ENCODE peak calls at places on chromosome 16, in four cellular contexts. One of them, this sample, is unnamed.

GRCh38 chr16:22383827-22384226 is 9.4 kb upstream of the CDR2 start:
- DNase-seq in HepG2: no peak
- DNase-seq in K562: no peak
- DNase-seq in GM12878: no peak
- DNase-seq in this sample: no peak

GRCh38 chr16:49912688-49913087 is 56.8 kb upstream of the ZNF423 start:
- DNase-seq in K562: no peak
- DNase-seq in GM12878: no peak
- DNase-seq in HepG2: no peak
- DNase-seq in this sample: no peak

GRCh38 chr16:87129771-87130170 is 187.4 kb downstream of the C16orf95 start:
- DNase-seq in HepG2: no peak
- DNase-seq in K562: no peak
- DNase-seq in GM12878: no peak
- DNase-seq in this sample: no peak

GRCh38 chr16:51268237-51268636 is 117.2 kb upstream of the SALL1 start:
- DNase-seq in GM12878: no peak
- DNase-seq in HepG2: no peak
- DNase-seq in K562: no peak
- DNase-seq in this sample: no peak

GRCh38 chr16:7257026-7257425 is 75.6 kb upstream of the RBFOX1 start:
- DNase-seq in K562: no peak
- DNase-seq in GM12878: no peak
- DNase-seq in HepG2: no peak
- DNase-seq in this sample: no peak

GRCh38 chr16:4103741-4104140 is 12.5 kb downstream of the ADCY9 start:
- DNase-seq in K562: no peak
- DNase-seq in HepG2: no peak
- DNase-seq in GM12878: no peak
- DNase-seq in this sample: no peak

GRCh38 chr16:10338426-10338825 is 47.4 kb upstream of the ATF7IP2 start:
- DNase-seq in K562: no peak
- DNase-seq in GM12878: no peak
- DNase-seq in HepG2: no peak
- DNase-seq in this sample: no peak

GRCh38 chr16:71700822-71701221 is 23.7 kb downstream of the PHLPP2 start:
- DNase-seq in HepG2: no peak
- DNase-seq in GM12878: no peak
- DNase-seq in K562: no peak
- DNase-seq in this sample: no peak

GRCh38 chr16:57283214-57283955 is 1.1 kb downstream of the PLLP start:
- DNase-seq in K562: no peak
- DNase-seq in GM12878: no peak
- DNase-seq in HepG2: no peak
- DNase-seq in this sample: peak; percentile 42

GRCh38 chr16:72467157-72467759 is 295.3 kb upstream of the PMFBP1 start:
- DNase-seq in GM12878: no peak
- DNase-seq in K562: peak; percentile 10
- DNase-seq in HepG2: peak; percentile 69
- DNase-seq in this sample: no peak

DNA sequence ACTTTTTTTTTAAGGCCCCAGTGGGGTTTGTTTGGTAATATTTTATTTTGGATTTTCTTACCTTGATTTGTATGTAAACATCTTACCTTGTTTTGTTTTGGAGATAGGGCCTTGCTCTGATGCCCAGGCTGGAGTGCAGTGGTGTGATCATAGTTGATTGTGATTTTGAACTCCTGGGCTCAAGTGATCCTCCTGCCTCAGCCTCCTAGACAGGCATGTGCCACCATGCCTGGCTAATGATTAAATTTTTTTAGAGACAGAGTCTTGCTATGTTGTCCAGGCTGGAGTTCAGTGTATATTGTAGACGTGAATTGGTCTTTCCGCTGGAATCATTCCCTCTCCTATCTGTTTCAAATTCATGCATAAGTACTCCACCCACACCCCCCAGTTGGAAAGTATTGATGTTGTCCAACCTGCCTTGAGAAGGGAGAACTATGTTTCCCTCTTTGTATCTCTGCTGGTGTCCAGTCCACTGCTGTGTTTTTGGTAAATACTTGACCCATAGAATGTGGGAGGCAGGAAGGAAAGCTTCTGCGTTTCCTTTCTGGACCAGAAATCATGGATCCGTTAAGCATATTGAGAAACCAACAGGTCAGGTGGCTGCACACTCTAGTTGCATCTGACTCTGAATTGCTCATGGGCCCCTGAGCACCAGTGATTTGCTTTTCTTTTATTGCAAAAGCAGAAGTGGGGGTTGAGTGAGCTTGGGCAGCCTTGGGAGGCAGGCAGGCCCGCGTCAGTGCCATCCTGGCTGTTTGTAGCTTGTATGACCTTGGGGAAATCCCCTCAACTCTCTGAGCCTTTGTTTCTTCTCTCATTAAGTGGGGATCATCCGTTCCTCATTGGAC is 25.0 kb downstream of the RMI2 start:
- DNase-seq in HepG2: peak; percentile 78
- DNase-seq in GM12878: peak; percentile 57
- DNase-seq in K562: no peak
- DNase-seq in this sample: no peak
- TF ChIP-seq ATF3 in HepG2: no peak
- TF ChIP-seq ATF3 in GM12878: no peak
- TF ChIP-seq ATF3 in K562: no peak
- TF ChIP-seq ATF3 in this sample: no peak

GRCh38 chr16:89193576-89194293 is 6.6 kb downstream of the SLC22A31 start:
- DNase-seq in HepG2: no peak
- DNase-seq in K562: no peak
- DNase-seq in GM12878: no peak
- DNase-seq in this sample: no peak

GRCh38 chr16:89197033-89197632 is 3.2 kb downstream of the SLC22A31 start:
- DNase-seq in GM12878: no peak
- DNase-seq in HepG2: no peak
- DNase-seq in K562: no peak
- DNase-seq in this sample: no peak

GRCh38 chr16:89195521-89196171 is 4.7 kb downstream of the SLC22A31 start:
- DNase-seq in GM12878: no peak
- DNase-seq in HepG2: no peak
- DNase-seq in K562: no peak
- DNase-seq in this sample: no peak

GRCh38 chr16:89193021-89193575 is 7.2 kb downstream of the SLC22A31 start:
- DNase-seq in K562: peak; percentile 96
- DNase-seq in GM12878: no peak
- DNase-seq in HepG2: peak; percentile 70
- DNase-seq in this sample: peak; percentile 90

DNA sequence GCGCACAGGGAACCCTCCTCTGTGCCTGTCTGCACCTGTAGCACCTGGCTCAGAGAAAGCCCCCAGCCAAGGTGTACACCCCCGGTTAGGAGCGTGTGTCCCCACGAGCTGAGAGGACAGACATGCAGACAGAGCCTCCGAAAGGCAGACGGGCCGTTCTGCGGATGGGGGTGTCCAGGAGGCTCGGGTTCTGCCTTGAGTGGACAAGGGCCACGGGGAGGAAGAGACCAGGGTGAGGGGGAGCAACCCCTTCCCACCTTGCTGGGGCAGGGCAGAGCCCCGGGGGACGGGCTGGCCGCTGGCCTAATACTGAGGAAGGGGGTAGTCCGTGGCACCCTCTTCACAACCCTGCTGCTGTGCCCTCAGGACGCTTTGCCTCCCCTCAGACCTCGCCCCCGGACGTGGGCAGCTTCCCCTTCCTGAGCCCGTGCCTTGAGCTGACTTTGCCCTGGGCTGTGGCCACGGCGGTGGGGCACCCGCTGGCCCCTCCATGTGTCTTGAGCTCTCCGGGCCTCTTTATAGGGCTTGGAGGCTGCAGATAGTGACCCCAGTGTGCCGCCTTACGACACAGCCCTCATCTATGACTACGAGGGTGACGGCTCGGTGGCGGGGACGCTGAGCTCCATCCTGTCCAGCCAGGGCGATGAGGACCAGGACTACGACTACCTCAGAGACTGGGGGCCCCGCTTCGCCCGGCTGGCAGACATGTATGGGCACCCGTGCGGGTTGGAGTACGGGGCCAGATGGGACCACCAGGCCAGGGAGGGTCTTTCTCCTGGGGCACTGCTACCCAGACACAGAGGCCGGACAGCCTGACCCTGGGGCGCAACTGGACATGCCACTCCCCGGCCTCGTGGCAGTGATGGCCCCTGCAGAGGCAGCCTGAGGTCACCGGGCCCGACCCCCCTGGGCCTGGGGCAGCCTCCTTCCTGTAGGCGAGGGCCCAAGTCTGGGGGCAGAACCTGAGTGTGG is 5.7 kb downstream of the SLC22A31 start:
- DNase-seq in K562: no peak
- DNase-seq in HepG2: peak; percentile 0
- DNase-seq in GM12878: no peak
- DNase-seq in this sample: no peak
- TF ChIP-seq CREM in K562: no peak
- TF ChIP-seq CREM in HepG2: no peak
- TF ChIP-seq CREM in GM12878: no peak
- TF ChIP-seq CREM in this sample: no peak

DNA sequence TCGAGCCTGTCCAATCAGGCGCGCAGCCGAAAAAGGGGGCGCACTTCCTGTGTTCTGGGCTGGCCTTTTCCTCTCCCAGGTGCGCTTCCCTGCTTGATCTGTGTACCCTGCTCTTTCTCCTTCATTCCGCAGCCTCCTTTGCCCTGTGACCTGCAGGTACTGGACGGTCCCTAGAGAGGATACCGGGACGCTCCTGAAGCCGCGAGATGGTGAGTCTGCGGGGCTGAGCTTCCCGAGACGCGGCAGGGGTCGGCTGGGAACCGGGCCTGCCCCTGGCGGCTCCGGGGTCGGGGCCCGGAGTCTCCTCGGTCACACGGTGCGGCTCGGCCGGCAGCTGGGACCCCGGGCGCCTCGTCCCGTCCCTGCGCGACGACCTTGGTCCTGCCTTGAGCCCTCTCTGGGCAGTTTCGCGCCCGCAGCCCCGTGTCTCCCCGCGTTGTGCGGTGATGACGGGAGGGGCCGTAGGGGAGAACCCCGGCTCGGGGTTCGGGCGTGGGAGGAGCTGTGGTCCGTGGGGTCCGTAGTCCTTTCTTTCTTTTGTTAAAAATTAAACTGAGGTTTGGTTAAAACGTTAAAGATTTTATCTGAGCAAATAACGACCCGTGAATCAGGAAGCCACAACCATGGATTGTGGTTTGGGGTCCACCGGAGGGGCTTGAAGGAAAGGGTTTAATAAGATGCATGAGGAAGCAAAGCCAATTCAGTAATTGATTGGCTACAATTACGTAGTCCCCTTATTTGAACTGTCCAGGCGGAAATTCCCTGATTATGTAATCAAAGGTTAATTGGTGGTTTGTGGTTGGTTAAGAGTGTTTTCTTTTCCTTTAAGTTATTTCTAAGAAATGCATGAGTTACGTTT is 172.8 kb upstream of the ZNF267 start:
- DNase-seq in K562: peak; percentile 56
- DNase-seq in GM12878: peak; percentile 67
- DNase-seq in HepG2: peak; percentile 90
- DNase-seq in this sample: peak; percentile 93
- TF ChIP-seq CTCF in K562: peak; percentile 19
- TF ChIP-seq CTCF in GM12878: peak; percentile 6
- TF ChIP-seq CTCF in HepG2: peak; percentile 55
- TF ChIP-seq CTCF in this sample: no peak

DNA sequence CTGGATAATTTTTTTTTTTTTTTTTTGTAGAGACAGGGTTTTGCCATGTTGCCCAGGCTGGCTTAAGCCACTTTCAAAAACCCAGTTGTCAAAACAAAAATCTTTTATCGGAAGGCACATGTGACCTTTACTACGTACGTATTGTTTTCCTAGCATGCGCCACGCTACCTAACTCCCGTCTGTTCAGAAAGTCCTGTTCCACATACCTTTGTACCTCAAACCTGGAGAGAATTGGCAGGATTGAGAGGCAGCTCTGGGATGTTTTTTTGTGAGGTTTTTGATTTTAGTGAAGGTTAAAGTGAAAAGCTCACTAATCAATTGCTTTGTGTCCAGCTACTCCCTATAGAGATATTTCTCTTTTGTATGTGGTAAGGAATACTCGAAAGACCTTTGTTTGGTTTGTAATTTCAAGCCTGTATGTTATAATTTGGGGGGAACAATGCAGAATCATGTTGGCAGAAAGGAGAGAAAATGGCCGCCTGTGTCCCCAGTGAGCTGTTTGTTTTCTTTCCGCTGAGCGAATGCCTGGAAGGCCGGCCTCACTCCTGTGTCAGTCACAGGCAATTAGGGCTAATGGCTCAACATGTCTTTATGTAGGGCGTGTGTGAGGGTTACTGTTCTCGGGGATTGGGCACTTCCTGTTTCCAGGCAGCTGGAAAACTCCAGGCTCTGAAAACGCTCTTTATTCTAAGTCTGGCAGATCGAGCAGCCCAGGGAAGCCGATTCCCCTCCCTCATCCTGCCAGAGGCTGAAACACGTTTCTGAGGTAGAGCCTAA is 60.8 kb upstream of the CLEC18A start:
- DNase-seq in K562: no peak
- DNase-seq in HepG2: no peak
- DNase-seq in GM12878: no peak
- DNase-seq in this sample: peak; percentile 44
- TF ChIP-seq ATF3 in K562: no peak
- TF ChIP-seq ATF3 in HepG2: no peak
- TF ChIP-seq ATF3 in GM12878: no peak
- TF ChIP-seq ATF3 in this sample: no peak

This sample was measured in WTC11.